ENCODE peak calls at places on chromosomes 13 and 19, in four cellular contexts. One of them, this sample, is unnamed. For H3K4me1, the result is how much of the 10 kb centered on the place peaks cover.

GRCh38 chr13:46636451-46636850 is 83.5 kb downstream of the LRCH1 start:
- DNase-seq in transverse colon: no peak
- DNase-seq in psoas muscle: no peak
- DNase-seq in tibial nerve: no peak
- DNase-seq in this sample: no peak

GRCh38 chr13:100361504-100361903 is 227.1 kb downstream of the GGACT start:
- DNase-seq in tibial nerve: no peak
- DNase-seq in psoas muscle: no peak
- DNase-seq in transverse colon: no peak
- DNase-seq in this sample: no peak

GRCh38 chr13:24153347-24153746 is 7.2 kb upstream of the SPATA13 start:
- DNase-seq in psoas muscle: no peak
- DNase-seq in tibial nerve: no peak
- DNase-seq in transverse colon: no peak
- DNase-seq in this sample: no peak

GRCh38 chr19:1000095-1000494 is at the start of gene GRIN3B:
- DNase-seq in tibial nerve: no peak
- DNase-seq in transverse colon: peak
- DNase-seq in psoas muscle: peak
- DNase-seq in this sample: peak

GRCh38 chr13:80359459-80360297 is 18.8 kb upstream of the SPRY2 start:
- DNase-seq in transverse colon: no peak
- DNase-seq in tibial nerve: no peak
- DNase-seq in psoas muscle: no peak
- DNase-seq in this sample: no peak

GRCh38 chr13:44768775-44769578 is 192.8 kb upstream of the TSC22D1 start:
- DNase-seq in psoas muscle: no peak
- DNase-seq in transverse colon: no peak
- DNase-seq in tibial nerve: no peak
- DNase-seq in this sample: no peak

GRCh38 chr13:98216135-98216565 is 39.1 kb upstream of the RNF113B start:
- DNase-seq in transverse colon: no peak
- DNase-seq in tibial nerve: no peak
- DNase-seq in psoas muscle: peak
- DNase-seq in this sample: no peak

GRCh38 chr19:45076851-45077730 is 813 bp upstream of the ZNF296 start:
- DNase-seq in psoas muscle: no peak
- DNase-seq in tibial nerve: no peak
- DNase-seq in transverse colon: peak
- DNase-seq in this sample: no peak

GRCh38 chr19:40219721-40220276 is 1.6 kb upstream of the TTC9B start:
- DNase-seq in psoas muscle: no peak
- DNase-seq in tibial nerve: no peak
- DNase-seq in transverse colon: no peak
- DNase-seq in this sample: no peak

GRCh38 chr13:112058519-112058873 is 8.5 kb upstream of the SOX1 start:
- DNase-seq in transverse colon: no peak
- DNase-seq in tibial nerve: no peak
- DNase-seq in psoas muscle: no peak
- DNase-seq in this sample: no peak

GRCh38 chr13:69970521-69970920 is 137.1 kb upstream of the ATXN8OS start:
- DNase-seq in tibial nerve: no peak
- DNase-seq in psoas muscle: no peak
- DNase-seq in transverse colon: no peak
- DNase-seq in this sample: no peak

GRCh38 chr19:35265126-35265995 is 3.4 kb upstream of the USF2 start:
- DNase-seq in tibial nerve: no peak
- DNase-seq in transverse colon: peak
- DNase-seq in psoas muscle: peak
- DNase-seq in this sample: no peak

GRCh38 chr19:42249149-42249750 is 5.7 kb downstream of the ERF start:
- DNase-seq in psoas muscle: no peak
- DNase-seq in transverse colon: no peak
- DNase-seq in tibial nerve: no peak
- DNase-seq in this sample: no peak

GRCh38 chr13:40271931-40272775 is 394.3 kb downstream of the FOXO1 start:
- DNase-seq in psoas muscle: peak
- DNase-seq in tibial nerve: peak
- DNase-seq in transverse colon: peak
- DNase-seq in this sample: no peak

GRCh38 chr19:9323557-9323918 is 441 bp upstream of the ZNF559 start:
- DNase-seq in psoas muscle: peak
- DNase-seq in transverse colon: peak
- DNase-seq in tibial nerve: peak
- DNase-seq in this sample: no peak

GRCh38 chr19:57351867-57352266 is 796 bp downstream of the ZNF304 start:
- DNase-seq in transverse colon: no peak
- DNase-seq in tibial nerve: no peak
- DNase-seq in psoas muscle: no peak
- DNase-seq in this sample: no peak

GRCh38 chr19:1302534-1303239 is 17.0 kb downstream of the EFNA2 start:
- DNase-seq in tibial nerve: no peak
- DNase-seq in psoas muscle: no peak
- DNase-seq in transverse colon: no peak
- DNase-seq in this sample: no peak

GRCh38 chr19:14786421-14786851 is 8.1 kb upstream of the ADGRE2 start:
- DNase-seq in tibial nerve: no peak
- DNase-seq in psoas muscle: peak
- DNase-seq in transverse colon: no peak
- DNase-seq in this sample: peak

GRCh38 chr19:47544476-47544875 is 28.5 kb downstream of the ZNF541 start:
- DNase-seq in tibial nerve: no peak
- DNase-seq in psoas muscle: no peak
- DNase-seq in transverse colon: no peak
- DNase-seq in this sample: no peak

GRCh38 chr13:102877285-102877684 is 31.5 kb downstream of the ERCC5 start:
- DNase-seq in psoas muscle: peak
- DNase-seq in transverse colon: no peak
- DNase-seq in tibial nerve: no peak
- DNase-seq in this sample: no peak

GRCh38 chr13:109412232-109412935 is 374.0 kb downstream of the IRS2 start:
- DNase-seq in psoas muscle: no peak
- DNase-seq in tibial nerve: no peak
- DNase-seq in transverse colon: peak
- DNase-seq in this sample: no peak

GRCh38 chr19:10112037-10112751 is 701 bp downstream of the P2RY11 start:
- DNase-seq in psoas muscle: peak
- DNase-seq in transverse colon: peak
- DNase-seq in tibial nerve: no peak
- DNase-seq in this sample: no peak

GRCh38 chr19:16232568-16232967 is 34.9 kb downstream of the AP1M1 start:
- DNase-seq in transverse colon: no peak
- DNase-seq in tibial nerve: no peak
- DNase-seq in psoas muscle: no peak
- DNase-seq in this sample: no peak

GRCh38 chr13:110565296-110565695 is 3.8 kb upstream of the RAB20 start:
- DNase-seq in tibial nerve: no peak
- DNase-seq in psoas muscle: no peak
- DNase-seq in transverse colon: no peak
- DNase-seq in this sample: no peak

GRCh38 chr19:18948075-18948975 is 7.3 kb upstream of the HOMER3 start:
- DNase-seq in psoas muscle: no peak
- DNase-seq in tibial nerve: no peak
- DNase-seq in transverse colon: no peak
- DNase-seq in this sample: no peak
- H3K4me1 ChIP-seq in psoas muscle: under half
- H3K4me1 ChIP-seq in tibial nerve: under half
- H3K4me1 ChIP-seq in transverse colon: under half
- H3K4me1 ChIP-seq in this sample: under half

GRCh38 chr19:7698583-7698982 is 3.3 kb downstream of the FCER2 start:
- DNase-seq in psoas muscle: no peak
- DNase-seq in tibial nerve: no peak
- DNase-seq in transverse colon: no peak
- DNase-seq in this sample: no peak
- H3K4me1 ChIP-seq in psoas muscle: under half
- H3K4me1 ChIP-seq in tibial nerve: under half
- H3K4me1 ChIP-seq in transverse colon: under half
- H3K4me1 ChIP-seq in this sample: under half

GRCh38 chr19:4375164-4375619 is 25.2 kb downstream of the SH3GL1 start:
- DNase-seq in transverse colon: peak
- DNase-seq in tibial nerve: no peak
- DNase-seq in psoas muscle: peak
- DNase-seq in this sample: no peak
- H3K4me1 ChIP-seq in transverse colon: half or more
- H3K4me1 ChIP-seq in tibial nerve: half or more
- H3K4me1 ChIP-seq in psoas muscle: half or more
- H3K4me1 ChIP-seq in this sample: under half

GRCh38 chr19:46082728-46083050 is 41.8 kb downstream of the IGFL3 start:
- DNase-seq in psoas muscle: no peak
- DNase-seq in tibial nerve: no peak
- DNase-seq in transverse colon: no peak
- DNase-seq in this sample: no peak
- H3K4me1 ChIP-seq in psoas muscle: under half
- H3K4me1 ChIP-seq in tibial nerve: under half
- H3K4me1 ChIP-seq in transverse colon: under half
- H3K4me1 ChIP-seq in this sample: under half

GRCh38 chr19:13190781-13191540 is 40.8 kb downstream of the IER2 start:
- DNase-seq in psoas muscle: no peak
- DNase-seq in transverse colon: peak
- DNase-seq in tibial nerve: no peak
- DNase-seq in this sample: no peak

GRCh38 chr19:13187419-13187818 is 37.2 kb downstream of the IER2 start:
- DNase-seq in transverse colon: no peak
- DNase-seq in psoas muscle: no peak
- DNase-seq in tibial nerve: no peak
- DNase-seq in this sample: no peak

DNA sequence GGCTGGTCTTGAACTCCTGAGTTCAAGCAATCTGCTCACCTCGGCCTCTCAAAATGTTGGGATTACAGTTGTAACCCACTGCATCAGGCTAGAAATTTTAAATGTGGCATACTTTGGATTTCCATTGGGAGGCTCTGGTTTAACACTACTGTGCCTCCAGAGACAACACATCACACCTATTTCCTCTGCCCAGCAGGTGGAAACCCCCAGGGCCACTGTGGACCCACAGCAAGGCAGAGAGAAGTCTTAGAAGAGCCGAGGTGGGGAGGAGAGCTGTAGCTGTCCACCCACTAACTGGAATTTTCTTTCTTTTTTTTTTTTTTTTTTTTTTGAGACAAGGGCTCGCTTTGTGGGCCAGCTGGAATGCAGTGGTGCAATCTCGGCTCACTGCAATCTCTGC is 39.4 kb downstream of the IER2 start:
- DNase-seq in transverse colon: no peak
- DNase-seq in psoas muscle: no peak
- DNase-seq in tibial nerve: no peak
- DNase-seq in this sample: no peak
- H3K4me1 ChIP-seq in transverse colon: under half
- H3K4me1 ChIP-seq in psoas muscle: under half
- H3K4me1 ChIP-seq in tibial nerve: under half
- H3K4me1 ChIP-seq in this sample: under half

GRCh38 chr19:18660051-18660910 is 23.2 kb upstream of the CRTC1 start:
- DNase-seq in psoas muscle: peak
- DNase-seq in tibial nerve: peak
- DNase-seq in transverse colon: peak
- DNase-seq in this sample: no peak

GRCh38 chr19:18662972-18663732 is 20.3 kb upstream of the CRTC1 start:
- DNase-seq in transverse colon: no peak
- DNase-seq in psoas muscle: no peak
- DNase-seq in tibial nerve: no peak
- DNase-seq in this sample: no peak

GRCh38 chr19:18659281-18660050 is 22.6 kb downstream of the KLHL26 start:
- DNase-seq in transverse colon: no peak
- DNase-seq in psoas muscle: peak
- DNase-seq in tibial nerve: peak
- DNase-seq in this sample: no peak

GRCh38 chr19:18660939-18661338 is 22.5 kb upstream of the CRTC1 start:
- DNase-seq in psoas muscle: no peak
- DNase-seq in transverse colon: no peak
- DNase-seq in tibial nerve: no peak
- DNase-seq in this sample: no peak

DNA sequence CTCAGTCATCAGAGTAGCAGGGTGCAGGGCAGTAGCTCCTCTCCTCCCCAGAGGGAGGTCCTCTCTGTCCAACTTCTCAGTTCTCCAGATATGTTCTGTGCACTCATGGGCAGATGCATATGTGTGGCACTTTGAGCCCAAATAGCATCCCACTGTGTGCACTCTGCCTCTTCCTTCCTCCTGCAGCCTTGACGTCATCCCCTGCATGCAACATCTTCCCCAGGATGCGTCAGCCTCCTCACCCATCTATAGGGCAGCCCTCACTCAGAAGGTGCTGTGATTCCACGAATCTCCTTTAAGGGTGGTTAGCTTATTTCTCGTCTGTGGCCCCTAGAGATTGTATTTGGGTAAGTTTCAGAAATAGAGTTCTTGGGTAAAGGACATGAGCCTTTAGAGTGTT is 22.1 kb upstream of the CRTC1 start:
- DNase-seq in transverse colon: no peak
- DNase-seq in psoas muscle: no peak
- DNase-seq in tibial nerve: no peak
- DNase-seq in this sample: no peak
- H3K4me1 ChIP-seq in transverse colon: under half
- H3K4me1 ChIP-seq in psoas muscle: under half
- H3K4me1 ChIP-seq in tibial nerve: half or more
- H3K4me1 ChIP-seq in this sample: under half

This sample was measured in iPS DF 6.9.